ENCODE peak calls at places on chromosomes 13 and 19, in seven cellular contexts. S, D, B, E, Z, F and Q are unnamed samples.
A peak's percentile ranks its signal among the peaks of the same experiment; 100 is the strongest.

GRCh38 chr19:48938256-48938655 is 4.8 kb downstream of the DHDH start:
- DNase-seq in E (no peak), S (no peak), F (no peak), D (no peak), B (no peak), Z (no peak), Q (no peak)

GRCh38 chr13:76016799-76017198 is 380.7 kb downstream of the LMO7 start:
- DNase-seq in Z (peak; percentile 27), B (peak; percentile 26), S (peak; percentile 54), F (peak; percentile 59), E (no peak), D (no peak), Q (no peak)

GRCh38 chr13:34412295-34412694 is 529.8 kb upstream of the NBEA start:
- DNase-seq in B (no peak), D (no peak), S (no peak), E (no peak), Z (no peak), F (no peak), Q (no peak)

GRCh38 chr13:84491952-84492351 is 609.7 kb upstream of the SLITRK1 start:
- DNase-seq in B (no peak), F (no peak), Z (no peak), D (no peak), E (no peak), S (no peak), Q (no peak)

GRCh38 chr13:95870421-95870820 is 182.8 kb downstream of the UGGT2 start:
- DNase-seq in Z (no peak), F (no peak), E (no peak), S (no peak), B (no peak), D (no peak), Q (no peak)

GRCh38 chr13:40102854-40103253 is 447.4 kb downstream of the COG6 start:
- DNase-seq in D (no peak), E (peak; percentile 41), S (peak; percentile 95), Z (no peak), B (no peak), F (peak; percentile 99), Q (peak; percentile 90)

GRCh38 chr13:109154546-109154945 is 525.1 kb downstream of the MYO16 start:
- DNase-seq in S (no peak), E (no peak), B (no peak), Z (no peak), F (peak; percentile 71), D (no peak), Q (no peak)

GRCh38 chr13:91792054-91792453 is 393.6 kb downstream of the GPC5 start:
- DNase-seq in B (no peak), E (no peak), D (no peak), S (no peak), F (no peak), Z (no peak), Q (no peak)

GRCh38 chr13:43939149-43939548 is 59.4 kb downstream of the LACC1 start:
- DNase-seq in E (no peak), B (peak; percentile 23), S (no peak), D (no peak), Z (no peak), F (no peak), Q (no peak)

GRCh38 chr13:21043898-21044297 is 17.5 kb downstream of the LATS2 start:
- DNase-seq in D (no peak), B (no peak), S (peak; percentile 60), Z (no peak), E (no peak), F (no peak), Q (no peak)

GRCh38 chr19:47095707-47096704 is 17.6 kb downstream of the ZC3H4 start:
- DNase-seq in D (peak; percentile 97), B (peak; percentile 99), E (no peak), S (no peak), Z (peak; percentile 97), F (peak; percentile 89), Q (no peak)

GRCh38 chr13:98451676-98452105 is 125.2 kb downstream of the STK24 start:
- DNase-seq in E (peak; percentile 66), F (no peak), B (no peak), S (peak; percentile 84), Z (no peak), D (no peak), Q (no peak)

GRCh38 chr13:45861352-45861751 is 9.8 kb upstream of the SIAH3 start:
- DNase-seq in B (no peak), E (no peak), S (no peak), Z (no peak), D (no peak), F (peak; percentile 50), Q (no peak)

GRCh38 chr13:76632388-76633044 is 253.7 kb downstream of the KCTD12 start:
- DNase-seq in F (no peak), S (no peak), D (no peak), Z (peak; percentile 19), B (no peak), E (no peak), Q (no peak)

GRCh38 chr19:33266971-33267484 is 35.3 kb downstream of the CEBPA start:
- DNase-seq in E (no peak), Z (no peak), B (no peak), S (no peak), D (no peak), F (no peak), Q (no peak)

GRCh38 chr13:110015253-110015652 is 228.9 kb upstream of the IRS2 start:
- DNase-seq in S (no peak), D (peak; percentile 57), B (no peak), Z (no peak), F (peak; percentile 87), E (no peak), Q (no peak)

GRCh38 chr19:48964205-48965032 is 690 bp upstream of the FTL start:
- DNase-seq in B (peak; percentile 59), F (no peak), D (peak; percentile 58), E (no peak), Z (peak; percentile 87), S (peak; percentile 45), Q (no peak)

GRCh38 chr13:49185264-49185663 is 34.9 kb upstream of the MLNR start:
- DNase-seq in B (no peak), D (no peak), S (no peak), Z (no peak), E (no peak), F (peak; percentile 10), Q (no peak)

DNA sequence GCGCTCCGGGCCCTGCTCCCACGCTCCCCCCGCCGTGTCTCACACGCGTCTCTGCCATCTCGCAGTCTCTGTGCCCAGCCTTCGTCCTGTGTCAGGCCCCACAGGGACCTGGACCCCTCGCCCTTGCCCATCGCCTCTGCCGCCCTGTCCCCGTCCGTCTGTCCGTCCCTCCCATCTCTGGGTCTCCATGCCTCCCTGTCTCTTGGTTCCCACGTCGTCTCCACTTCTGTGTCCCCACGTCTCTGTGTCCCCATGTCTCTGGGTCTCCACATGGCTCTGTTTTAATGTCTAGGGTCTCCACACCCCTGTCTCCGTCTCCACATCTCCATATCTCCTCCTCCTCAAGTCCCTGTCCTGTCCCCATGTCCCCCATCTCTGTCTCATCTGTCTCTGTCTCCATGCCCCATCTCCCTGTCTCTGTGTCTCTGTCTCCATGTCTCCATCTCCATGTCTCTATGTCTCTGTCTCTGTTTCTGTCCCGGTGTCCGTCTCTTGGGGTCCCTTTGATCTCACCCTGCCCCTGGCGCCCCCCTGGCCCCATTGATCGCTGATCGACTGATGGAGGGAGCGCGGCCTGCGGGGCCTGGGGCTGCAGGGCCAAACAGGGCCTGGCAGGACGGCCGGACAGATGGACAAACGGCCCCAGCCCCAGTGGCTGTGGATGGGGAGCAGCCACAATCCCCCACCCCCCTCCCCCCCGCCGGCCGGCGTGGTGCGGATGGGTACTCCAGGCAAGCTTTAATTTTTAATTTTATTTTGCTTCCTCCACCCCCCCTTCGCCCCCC is 12.8 kb downstream of the ERFL start:
- DNase-seq in Z (no peak), E (no peak), B (no peak), D (no peak), S (no peak), F (no peak), Q (no peak)
- H3K27me3 ChIP-seq in Z (no peaks in the 10 kb centered on the region), E (peaks cover 3% of the 10 kb centered on the region), B (peaks cover 36% of the 10 kb centered on the region), D (peaks cover 7% of the 10 kb centered on the region), S (peaks cover 59% of the 10 kb centered on the region), F (peaks cover 47% of the 10 kb centered on the region), Q (peaks cover 86% of the 10 kb centered on the region)

GRCh38 chr19:4691383-4691782 is 21.2 kb upstream of the MYDGF start:
- DNase-seq in E (no peak), S (no peak), F (no peak), D (no peak), B (no peak), Z (no peak), Q (no peak)
- H3K36me3 ChIP-seq in E (peaks cover 4% of the 10 kb centered on the region), S (peaks cover 88% of the 10 kb centered on the region), F (peaks cover 60% of the 10 kb centered on the region), D (peaks cover 8% of the 10 kb centered on the region), B (peaks cover 20% of the 10 kb centered on the region), Z (peaks cover 1% of the 10 kb centered on the region), Q (peaks cover 8% of the 10 kb centered on the region)

GRCh38 chr19:6035026-6035425 is 57.1 kb upstream of the RANBP3 start:
- DNase-seq in S (no peak), F (no peak), B (no peak), E (peak; percentile 17), D (no peak), Z (no peak), Q (no peak)
- H3K27me3 ChIP-seq in S (no peaks in the 10 kb centered on the region), F (no peaks in the 10 kb centered on the region), B (no peaks in the 10 kb centered on the region), E (no peaks in the 10 kb centered on the region), D (no peaks in the 10 kb centered on the region), Z (no peaks in the 10 kb centered on the region), Q (no peaks in the 10 kb centered on the region)

DNA sequence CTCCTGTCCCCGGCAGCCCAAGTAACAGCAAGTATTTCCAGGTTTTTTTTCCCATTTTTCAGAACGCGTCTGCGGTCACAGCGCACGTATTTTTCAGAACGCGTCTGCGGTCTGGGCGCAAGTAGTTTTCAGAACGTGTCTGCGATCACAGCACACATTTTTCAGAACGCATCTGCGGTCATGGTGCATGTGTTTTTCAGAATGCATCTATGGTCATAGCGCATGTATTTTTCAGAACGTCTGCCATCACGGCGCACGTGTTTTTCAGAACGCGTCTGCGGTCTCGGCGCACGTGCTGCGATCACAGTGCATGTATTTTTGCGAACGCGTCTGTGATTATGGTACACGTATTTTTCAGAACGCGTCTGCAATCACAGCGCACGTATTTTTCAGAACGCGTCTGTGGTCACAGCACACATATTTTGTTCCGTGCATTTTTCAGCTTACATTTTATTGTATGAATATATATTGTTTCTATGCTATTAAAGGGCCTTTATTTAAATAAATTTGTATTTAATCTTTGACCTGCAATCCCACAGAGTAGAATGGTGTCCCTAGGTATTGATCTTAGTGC is 19.7 kb downstream of the ATP4B start:
- DNase-seq in E (peak; percentile 14), B (no peak), Z (no peak), S (no peak), D (no peak), F (no peak), Q (no peak)
- H3K36me3 ChIP-seq in E (no peaks in the 10 kb centered on the region), B (peaks cover 4% of the 10 kb centered on the region), Z (peaks cover 1% of the 10 kb centered on the region), S (peaks cover 56% of the 10 kb centered on the region), D (no peaks in the 10 kb centered on the region), F (peaks cover 32% of the 10 kb centered on the region), Q (peaks cover 1% of the 10 kb centered on the region)

GRCh38 chr19:7866399-7867091 is 7.6 kb downstream of the PRR36 start:
- DNase-seq in Z (no peak), B (no peak), S (no peak), D (no peak), E (no peak), F (no peak), Q (no peak)
- H3K27me3 ChIP-seq in Z (no peaks in the 10 kb centered on the region), B (peaks cover 29% of the 10 kb centered on the region), S (no peaks in the 10 kb centered on the region), D (no peaks in the 10 kb centered on the region), E (no peaks in the 10 kb centered on the region), F (no peaks in the 10 kb centered on the region), Q (peaks cover 41% of the 10 kb centered on the region)

DNA sequence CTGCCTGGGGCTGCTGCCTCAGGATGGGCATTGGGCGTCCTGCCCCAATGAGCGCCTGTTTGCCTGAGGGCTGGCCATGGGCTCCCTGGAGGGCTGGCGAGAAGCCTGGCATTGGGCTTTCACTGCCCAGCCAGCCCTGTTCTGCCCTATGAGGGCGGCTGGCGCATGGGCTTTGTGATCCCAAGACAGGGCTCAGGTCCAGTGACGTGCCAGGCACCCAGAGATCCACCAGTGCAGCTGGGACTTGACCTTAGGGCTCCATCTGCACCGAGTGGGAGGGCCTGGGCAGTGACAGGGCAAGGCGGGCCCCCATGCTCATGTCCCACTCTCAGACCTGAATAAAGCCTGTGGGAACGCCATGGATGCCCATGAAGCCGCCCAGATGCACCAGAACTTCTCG is 34.3 kb downstream of the MAU2 start:
- DNase-seq in Z (no peak), E (no peak), S (no peak), D (no peak), B (no peak), F (no peak), Q (no peak)
- H3K36me3 ChIP-seq in Z (no peaks in the 10 kb centered on the region), E (no peaks in the 10 kb centered on the region), S (peaks cover 44% of the 10 kb centered on the region), D (no peaks in the 10 kb centered on the region), B (peaks cover 28% of the 10 kb centered on the region), F (peaks cover 26% of the 10 kb centered on the region), Q (peaks cover 3% of the 10 kb centered on the region)